ENCODE peak calls at places on chromosomes 5 and 9, in four cellular contexts. K, R, J and M are unnamed samples. For H3K27me3, the result is how much of the 10 kb centered on the place peaks cover.

GRCh38 chr9:136338511-136338910 is 11.2 kb downstream of the GPSM1 start:
- DNase-seq in K (no peak), J (no peak), R (no peak), M (no peak)

GRCh38 chr5:18394154-18394804 is 760.0 kb downstream of the TAF11L14 start:
- DNase-seq in R (peak), K (peak), J (peak), M (peak)

GRCh38 chr9:123637940-123638634 is 282.1 kb downstream of the CRB2 start:
- DNase-seq in J (no peak), R (peak), K (no peak), M (peak)

GRCh38 chr9:20592673-20593072 is 29.6 kb downstream of the MLLT3 start:
- DNase-seq in R (peak), J (no peak), K (no peak), M (no peak)

GRCh38 chr5:134153657-134154056 is 23.1 kb downstream of the SKP1 start:
- DNase-seq in R (peak), J (no peak), K (no peak), M (no peak)

GRCh38 chr5:135576075-135576599 is 2.7 kb downstream of the CXCL14 start:
- DNase-seq in J (peak), K (no peak), R (peak), M (peak)

GRCh38 chr9:86714976-86715375 is 232.3 kb downstream of the GAS1 start:
- DNase-seq in K (no peak), J (no peak), R (peak), M (no peak)

GRCh38 chr9:86947146-86948081 is at the start of gene GAS1:
- DNase-seq in R (peak), K (peak), J (peak), M (peak)

GRCh38 chr9:121333950-121334773 is 35.9 kb downstream of the STOM start:
- DNase-seq in J (no peak), K (no peak), R (no peak), M (no peak)

GRCh38 chr5:179240561-179240960 is 104.7 kb downstream of the ADAMTS2 start:
- DNase-seq in R (no peak), K (no peak), J (peak), M (no peak)

GRCh38 chr5:139651863-139652787 is 4.0 kb downstream of the CXXC5 start:
- DNase-seq in R (peak), K (peak), J (peak), M (no peak)

GRCh38 chr5:143585970-143586369 is 182.5 kb upstream of the NR3C1 start:
- DNase-seq in K (no peak), R (no peak), J (no peak), M (no peak)

GRCh38 chr9:91732187-91733005 is 217.6 kb downstream of the ROR2 start:
- DNase-seq in R (no peak), K (no peak), J (no peak), M (no peak)

GRCh38 chr5:138503487-138504270 is 38.4 kb downstream of the EGR1 start:
- DNase-seq in K (no peak), J (peak), R (peak), M (peak)

GRCh38 chr5:173472164-173472563 is 143.9 kb upstream of the STC2 start:
- DNase-seq in R (peak), J (no peak), K (no peak), M (no peak)

GRCh38 chr5:174159327-174160247 is 114.1 kb downstream of the NSG2 start:
- DNase-seq in R (no peak), J (no peak), K (no peak), M (peak)

GRCh38 chr9:106799146-106799545 is 63.8 kb upstream of the ZNF462 start:
- DNase-seq in K (no peak), J (no peak), R (peak), M (peak)

GRCh38 chr9:137185921-137186320 is 2.4 kb downstream of the ANAPC2 start:
- DNase-seq in K (no peak), R (no peak), J (no peak), M (no peak)

GRCh38 chr5:109454726-109455505 is 45.1 kb upstream of the PJA2 start:
- DNase-seq in K (no peak), R (peak), J (no peak), M (peak)

GRCh38 chr5:178116406-178116885 is 3.1 kb downstream of the N4BP3 start:
- DNase-seq in J (peak), R (no peak), K (no peak), M (no peak)

GRCh38 chr9:81661339-81661738 is 28.0 kb downstream of the TLE1 start:
- DNase-seq in J (no peak), R (no peak), K (no peak), M (no peak)

GRCh38 chr5:180389252-180390101 is 36.3 kb upstream of the GFPT2 start:
- DNase-seq in J (no peak), K (peak), R (no peak), M (no peak)

GRCh38 chr5:148949871-148950863 is 112.7 kb downstream of the SH3TC2 start:
- DNase-seq in J (no peak), R (no peak), K (no peak), M (peak)

GRCh38 chr9:36120705-36121104 is 15.8 kb upstream of the GLIPR2 start:
- DNase-seq in R (no peak), K (no peak), J (no peak), M (no peak)

GRCh38 chr9:36118706-36119105 is 17.8 kb upstream of the GLIPR2 start:
- DNase-seq in R (peak), J (no peak), K (no peak), M (peak)

GRCh38 chr9:36116593-36116992 is 19.9 kb upstream of the GLIPR2 start:
- DNase-seq in J (no peak), R (no peak), K (no peak), M (no peak)

GRCh38 chr9:36118201-36118600 is 18.3 kb upstream of the GLIPR2 start:
- DNase-seq in K (no peak), J (no peak), R (no peak), M (peak)

GRCh38 chr9:36119476-36119875 is 17.1 kb upstream of the GLIPR2 start:
- DNase-seq in R (no peak), J (no peak), K (no peak), M (peak)
- H3K56ac ChIP-seq in R (no peak), J (no peak), K (no peak), M (peak)

DNA sequence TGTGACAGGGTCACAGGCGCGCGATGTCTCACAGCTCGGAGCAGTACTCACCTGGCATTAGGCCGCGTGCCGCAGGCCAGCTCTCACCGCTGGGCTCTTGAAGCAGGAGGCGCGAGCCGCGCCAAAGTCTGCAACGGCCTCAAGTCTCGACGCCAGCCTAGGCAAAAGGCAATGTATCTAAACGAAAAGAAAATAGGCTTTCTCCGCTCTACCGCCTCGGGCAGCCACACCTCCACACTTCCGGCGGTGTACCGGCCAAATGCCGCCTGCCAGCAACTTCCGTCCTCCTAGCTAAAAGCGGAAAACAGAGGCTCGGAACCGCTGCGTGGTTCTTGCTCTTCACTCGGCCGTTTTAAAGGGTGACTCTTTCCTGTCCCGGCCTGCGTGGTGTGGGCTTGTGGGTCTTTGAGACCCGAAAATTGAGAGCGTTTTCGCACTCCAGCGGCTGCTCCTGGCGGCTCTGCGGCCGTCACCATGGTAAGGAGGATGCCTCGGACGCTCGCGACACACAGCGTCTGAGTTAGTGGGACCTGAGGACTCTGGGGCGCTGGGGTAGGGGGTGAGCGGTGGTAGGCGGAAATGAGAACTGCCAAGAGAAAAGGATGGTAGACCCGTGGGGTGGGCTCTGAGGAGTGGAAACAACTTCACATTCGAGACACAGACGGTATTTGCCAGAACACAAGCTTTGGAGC is at the start of the genes GFM2 and NSA2:
- DNase-seq in J (peak), K (peak), R (peak), M (peak)
- H3K27me3 ChIP-seq in J (under half), K (under half), R (under half), M (under half)

GRCh38 chr9:99348289-99348688 is 126.2 kb downstream of the SEC61B start:
- DNase-seq in R (no peak), K (no peak), J (no peak), M (no peak)

GRCh38 chr9:99351647-99352046 is 129.6 kb downstream of the SEC61B start:
- DNase-seq in R (no peak), K (no peak), J (peak), M (peak)

GRCh38 chr9:99349870-99350269 is 127.8 kb downstream of the SEC61B start:
- DNase-seq in R (no peak), J (no peak), K (no peak), M (no peak)

GRCh38 chr9:99352786-99353185 is 130.7 kb downstream of the SEC61B start:
- DNase-seq in K (no peak), R (peak), J (no peak), M (no peak)

DNA sequence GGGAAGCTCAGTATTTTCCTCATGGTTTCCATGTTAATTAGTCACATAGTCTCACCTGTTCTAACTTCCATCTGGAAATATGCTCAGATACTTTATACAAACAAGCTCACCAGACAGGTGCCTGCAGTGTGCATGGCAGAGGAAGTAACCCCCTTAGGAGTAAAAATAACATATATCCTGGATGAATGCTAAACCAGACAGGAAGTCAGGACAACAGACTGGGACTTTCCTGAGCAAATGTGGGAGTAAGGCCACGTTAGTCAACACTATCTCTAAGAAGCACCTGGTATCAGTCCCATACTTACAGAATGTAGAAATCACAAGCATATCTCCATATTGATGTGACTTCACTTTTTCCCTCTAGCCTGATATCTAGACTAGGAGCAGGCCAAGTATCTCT is 128.4 kb downstream of the SEC61B start:
- DNase-seq in K (no peak), R (peak), J (no peak), M (no peak)
- H3K18ac ChIP-seq in K (no peak), R (no peak), J (no peak), M (no peak)

GRCh38 chr5:42654645-42655044 is 102.0 kb upstream of the CCDC152 start:
- DNase-seq in J (no peak), K (no peak), R (no peak), M (no peak)
- H3K56ac ChIP-seq in J (no peak), K (no peak), R (no peak), M (no peak)

DNA sequence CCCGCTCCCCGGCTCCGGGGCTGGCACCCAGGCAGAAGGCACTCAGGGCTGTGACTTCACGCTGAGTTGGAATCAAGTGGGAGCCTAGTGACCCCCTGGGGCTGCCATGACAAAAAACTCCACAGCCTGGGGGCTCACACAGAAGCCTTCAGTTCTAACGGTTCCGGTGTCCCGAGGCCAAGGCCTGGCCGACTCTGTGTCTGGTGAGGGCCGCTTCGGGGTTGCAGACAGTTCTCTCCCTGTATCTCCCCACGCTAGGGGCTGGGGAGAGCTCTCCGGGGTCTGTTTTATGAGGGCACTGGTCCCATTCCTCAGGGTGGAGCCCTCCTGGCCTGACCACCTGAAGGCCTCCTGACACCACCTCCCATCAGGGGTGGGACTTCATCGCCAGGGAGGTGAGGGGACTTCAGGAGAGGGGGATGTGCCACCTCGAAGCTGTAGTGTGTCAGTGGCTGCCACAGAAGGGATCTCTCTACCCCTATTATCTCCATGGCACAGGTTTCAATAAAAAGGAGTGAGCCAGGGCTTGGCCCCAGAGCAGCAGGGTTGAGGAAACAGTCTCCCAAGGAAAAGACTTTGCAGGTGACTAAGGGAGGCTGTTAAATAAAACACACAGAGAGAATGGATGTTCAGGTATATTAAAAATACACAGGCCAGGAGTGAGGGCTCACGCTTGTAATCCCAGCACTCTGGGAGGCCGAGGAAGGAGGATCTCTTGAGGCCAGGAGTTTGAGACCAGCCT is 1.5 kb upstream of the SLC6A3 start:
- DNase-seq in K (no peak), J (no peak), R (no peak), M (no peak)
- H3K27me3 ChIP-seq in K (half or more), J (under half), R (half or more), M (under half)

GRCh38 chr9:115015018-115015635 is 84.7 kb upstream of the TNFSF8 start:
- DNase-seq in R (peak), K (peak), J (peak), M (peak)

GRCh38 chr9:115013998-115014397 is 83.6 kb upstream of the TNFSF8 start:
- DNase-seq in K (peak), R (peak), J (peak), M (peak)

GRCh38 chr9:115018547-115019435 is 88.4 kb upstream of the TNFSF8 start:
- DNase-seq in R (peak), K (no peak), J (no peak), M (peak)

GRCh38 chr9:115014438-115014837 is 84.0 kb upstream of the TNFSF8 start:
- DNase-seq in R (no peak), J (no peak), K (no peak), M (no peak)

GRCh38 chr9:115016369-115016768 is 86.0 kb upstream of the TNFSF8 start:
- DNase-seq in R (no peak), K (no peak), J (no peak), M (no peak)
- H3K18ac ChIP-seq in R (peak), K (no peak), J (no peak), M (no peak)

GRCh38 chr9:15966471-15966870 is 413.6 kb downstream of the CCDC171 start:
- DNase-seq in J (no peak), R (no peak), K (no peak), M (no peak)
- H3K56ac ChIP-seq in J (no peak), R (no peak), K (no peak), M (no peak)

GRCh38 chr9:135212961-135213360 is 125.5 kb downstream of the OLFM1 start:
- DNase-seq in R (no peak), K (no peak), J (no peak), M (no peak)

GRCh38 chr9:135211524-135211890 is 124.0 kb downstream of the OLFM1 start:
- DNase-seq in K (no peak), J (no peak), R (no peak), M (no peak)

GRCh38 chr9:135209852-135210251 is 122.4 kb downstream of the OLFM1 start:
- DNase-seq in K (no peak), R (peak), J (no peak), M (no peak)

GRCh38 chr9:135210676-135211523 is 123.4 kb downstream of the OLFM1 start:
- DNase-seq in J (no peak), K (no peak), R (no peak), M (no peak)

DNA sequence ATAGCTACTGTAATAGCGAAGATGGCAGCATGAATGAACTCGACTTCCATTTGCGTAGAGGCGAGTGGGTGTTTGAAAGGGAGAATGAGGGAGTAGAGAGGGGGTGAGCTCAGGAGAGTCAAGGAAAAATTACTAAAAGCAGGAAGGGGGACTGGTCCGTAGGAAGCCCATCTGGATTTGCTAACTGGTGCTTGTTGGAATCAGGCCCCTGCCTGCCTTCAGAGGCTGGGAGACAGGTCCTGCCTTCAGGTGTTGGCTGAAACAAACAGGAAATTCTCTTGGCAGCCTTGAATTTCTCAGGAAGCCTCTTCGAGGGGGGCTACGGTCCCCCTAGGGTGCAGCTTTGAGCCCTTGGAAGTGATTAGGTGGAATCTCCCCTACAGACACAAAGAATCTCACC is 121.7 kb downstream of the OLFM1 start:
- DNase-seq in J (no peak), R (no peak), K (no peak), M (no peak)
- H3K27me3 ChIP-seq in J (under half), R (under half), K (under half), M (under half)